ENCODE peak calls at places on chromosomes 16 and 17, in four cellular contexts. Y is HCT116, T is breast epithelium, J is stomach. P is an unnamed sample.

GRCh38 chr17:32912218-32912897 is 15.6 kb upstream of the TMEM98 start:
- DNase-seq in Y (no peak), T (peak), J (peak), P (no peak)

GRCh38 chr16:12123462-12123861 is 146.9 kb downstream of the SNX29 start:
- DNase-seq in Y (no peak), T (no peak), J (no peak), P (no peak)

GRCh38 chr17:9079461-9080103 is 58.3 kb downstream of the NTN1 start:
- DNase-seq in Y (no peak), T (no peak), J (no peak), P (no peak)

GRCh38 chr17:41773190-41773588 is 13.3 kb downstream of the JUP start:
- DNase-seq in Y (peak), T (peak), J (peak), P (no peak)

GRCh38 chr17:17890773-17891759 is 54.3 kb upstream of the SREBF1 start:
- DNase-seq in Y (peak), T (no peak), J (peak), P (no peak)

GRCh38 chr17:18184143-18185007 is 747 bp downstream of the ALKBH5 start:
- DNase-seq in Y (no peak), T (peak), J (peak), P (peak)

GRCh38 chr16:27639588-27640276 is 89.8 kb downstream of the KATNIP start:
- DNase-seq in Y (peak), T (no peak), J (no peak), P (no peak)

GRCh38 chr16:5604770-5605169 is 507.2 kb upstream of the EEF2KMT start:
- DNase-seq in Y (peak), T (no peak), J (no peak), P (no peak)

GRCh38 chr17:35605753-35606152 is 18.6 kb downstream of the AP2B1 start:
- DNase-seq in Y (no peak), T (no peak), J (no peak), P (no peak)

GRCh38 chr16:57023541-57024249 is 34.3 kb downstream of the NLRC5 start:
- DNase-seq in Y (no peak), T (no peak), J (no peak), P (no peak)

GRCh38 chr17:41326173-41327145 is 10.9 kb upstream of the KRTAP17-1 start:
- DNase-seq in Y (no peak), T (no peak), J (no peak), P (no peak)

GRCh38 chr17:1298616-1299015 is 19.2 kb downstream of the TRARG1 start:
- DNase-seq in Y (no peak), T (no peak), J (no peak), P (no peak)

GRCh38 chr17:35540589-35541404 is 3.3 kb upstream of the SLFN12L start:
- DNase-seq in Y (no peak), T (no peak), J (peak), P (no peak)

GRCh38 chr17:55237826-55238196 is 26.9 kb upstream of the HLF start:
- DNase-seq in Y (no peak), T (no peak), J (no peak), P (no peak)

GRCh38 chr16:16030449-16030848 is 81.0 kb downstream of the ABCC1 start:
- DNase-seq in Y (no peak), T (no peak), J (no peak), P (no peak)

GRCh38 chr16:56734429-56734828 is 4.5 kb downstream of the NUP93 start:
- DNase-seq in Y (no peak), T (no peak), J (no peak), P (no peak)

GRCh38 chr17:6823011-6823442 is 8.5 kb downstream of the TEKT1 start:
- DNase-seq in Y (no peak), T (no peak), J (no peak), P (no peak)

GRCh38 chr17:77314601-77315000 is 173.8 kb downstream of the SEC14L1 start:
- DNase-seq in Y (no peak), T (no peak), J (no peak), P (peak)

GRCh38 chr16:66026211-66026610 is 340.3 kb upstream of the CDH5 start:
- DNase-seq in Y (no peak), T (no peak), J (no peak), P (peak)

GRCh38 chr17:45775576-45776011 is 8.5 kb upstream of the CRHR1 start:
- DNase-seq in Y (no peak), T (no peak), J (peak), P (no peak)

GRCh38 chr16:88649924-88650748 is 717 bp downstream of the CYBA start:
- DNase-seq in Y (no peak), T (no peak), J (peak), P (no peak)

GRCh38 chr17:8048736-8049135 is 9.9 kb downstream of the ALOX15B start:
- DNase-seq in Y (no peak), T (peak), J (no peak), P (no peak)

GRCh38 chr16:86222965-86223551 is 287.3 kb upstream of the FOXF1 start:
- DNase-seq in Y (no peak), T (no peak), J (peak), P (no peak)

GRCh38 chr17:20791626-20792025 is 212.1 kb downstream of the CDRT15L2 start:
- DNase-seq in Y (no peak), T (no peak), J (no peak), P (no peak)

GRCh38 chr17:81865733-81866439 is 5.3 kb downstream of the ARHGDIA start:
- DNase-seq in Y (no peak), T (no peak), J (peak), P (no peak)

GRCh38 chr17:47204722-47205418 is 4.3 kb upstream of the MYL4 start:
- DNase-seq in Y (no peak), T (no peak), J (no peak), P (no peak)

GRCh38 chr16:88566158-88566557 is 4.0 kb upstream of the ZC3H18 start:
- DNase-seq in Y (peak), T (no peak), J (no peak), P (no peak)

GRCh38 chr17:45021607-45022287 is 29.7 kb downstream of the DCAKD start:
- DNase-seq in Y (no peak), T (peak), J (peak), P (no peak)

GRCh38 chr16:71852146-71852545 is 6.4 kb downstream of the ATXN1L start:
- DNase-seq in Y (no peak), T (no peak), J (no peak), P (no peak)
- TF ChIP-seq POLR2AphosphoS5 in Y (no peak), T (no peak), J (no peak), P (no peak)

DNA sequence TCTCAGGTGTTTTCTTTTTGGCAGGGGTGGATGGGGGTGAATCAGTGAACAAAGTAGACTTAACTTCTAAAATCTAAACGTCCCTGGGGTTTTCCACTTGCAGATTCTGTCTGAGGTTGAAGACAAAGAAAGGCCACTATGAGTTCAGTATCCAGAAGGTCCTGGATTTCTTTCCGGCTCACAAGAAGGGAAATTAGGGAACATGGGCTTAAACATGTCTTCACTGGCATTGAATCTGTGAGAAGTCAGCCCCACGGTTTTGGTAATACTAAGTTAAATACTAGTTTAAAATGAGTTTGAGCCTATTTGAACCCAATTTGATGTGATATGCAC is 67.8 kb downstream of the CMC2 start:
- DNase-seq in Y (no peak), T (no peak), J (no peak), P (no peak)
- H3K4me3 ChIP-seq in Y (no peak), T (no peak), J (no peak), P (no peak)

GRCh38 chr16:67543036-67543435 is 14.4 kb downstream of the RIPOR1 start:
- DNase-seq in Y (no peak), T (no peak), J (no peak), P (no peak)

GRCh38 chr16:67545665-67546024 is 16.7 kb upstream of the CTCF start:
- DNase-seq in Y (no peak), T (no peak), J (no peak), P (no peak)

GRCh38 chr16:67543582-67543981 is 15.0 kb downstream of the RIPOR1 start:
- DNase-seq in Y (no peak), T (no peak), J (no peak), P (no peak)

GRCh38 chr16:67544844-67545664 is 16.4 kb downstream of the RIPOR1 start:
- DNase-seq in Y (no peak), T (no peak), J (no peak), P (no peak)

DNA sequence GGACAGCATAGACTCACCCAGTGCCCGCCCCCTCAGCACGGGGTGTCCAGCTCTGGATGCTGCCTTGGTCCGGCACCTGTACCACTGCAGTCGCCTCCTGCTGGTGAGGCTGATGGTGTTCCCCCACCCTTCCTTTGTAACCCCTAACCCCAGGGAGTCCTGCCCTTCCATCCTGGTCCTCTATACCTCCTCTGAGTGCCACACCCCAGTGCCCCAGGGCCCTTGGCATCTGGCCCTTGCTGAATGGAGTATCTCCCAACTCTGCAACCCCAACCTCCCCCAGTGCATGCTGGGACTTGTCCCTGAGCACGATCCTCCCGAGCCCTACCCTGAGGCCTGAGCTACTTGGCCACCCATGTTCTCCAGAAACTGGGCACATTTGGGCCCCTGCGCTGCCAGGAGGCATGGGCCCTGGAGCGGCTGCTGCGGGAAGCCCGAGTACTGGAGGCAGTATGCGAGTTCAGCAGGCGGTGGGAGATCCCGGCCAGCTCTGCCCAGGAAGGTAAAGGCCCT is 15.8 kb downstream of the RIPOR1 start:
- DNase-seq in Y (no peak), T (no peak), J (no peak), P (no peak)
- TF ChIP-seq CTCF in Y (no peak), T (no peak), J (no peak), P (no peak)

GRCh38 chr17:3641014-3641413 is 4.5 kb downstream of the CTNS start:
- DNase-seq in Y (no peak), T (no peak), J (no peak), P (no peak)

GRCh38 chr17:3639981-3640596 is 3.5 kb downstream of the CTNS start:
- DNase-seq in Y (no peak), T (no peak), J (peak), P (no peak)

GRCh38 chr17:3636154-3636907 is at the start of the genes CTNS and SHPK:
- DNase-seq in Y (peak), T (peak), J (peak), P (peak)

GRCh38 chr17:3636908-3637373 is 381 bp downstream of the CTNS start:
- DNase-seq in Y (no peak), T (no peak), J (no peak), P (no peak)

DNA sequence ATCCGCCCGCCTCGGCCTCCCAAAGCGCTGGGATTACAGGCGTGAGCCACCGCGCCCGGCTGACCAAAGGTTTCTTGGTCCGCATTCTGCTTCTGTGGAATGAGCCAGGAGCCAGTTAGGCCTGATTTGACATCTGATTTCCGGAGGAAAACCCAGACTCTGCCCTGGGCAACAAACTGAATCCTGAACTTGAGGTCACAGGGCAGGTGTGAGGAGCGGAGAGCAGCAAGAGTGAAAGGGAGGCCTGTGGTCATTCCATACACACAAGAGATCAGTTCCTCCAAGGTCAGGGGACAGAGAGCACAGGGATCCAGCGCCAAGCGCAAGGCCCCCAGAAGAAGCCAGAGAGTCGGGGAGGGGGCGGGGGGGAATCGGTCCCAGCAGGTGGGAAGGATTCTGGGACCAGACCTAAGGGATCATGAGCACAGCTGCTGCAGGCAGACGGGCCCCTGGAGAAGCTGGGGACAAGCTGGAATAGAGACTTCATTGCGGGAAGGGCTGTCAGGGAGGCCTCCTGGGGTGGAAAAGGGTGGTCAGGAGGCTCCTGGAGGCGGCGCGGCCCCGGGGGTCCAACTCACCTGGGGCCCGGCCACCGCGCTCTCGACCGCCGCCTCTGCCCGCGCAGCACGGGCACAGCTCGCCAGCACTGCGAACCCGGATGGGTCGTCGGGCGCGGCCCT is 436 bp downstream of the SHPK start:
- DNase-seq in Y (no peak), T (no peak), J (no peak), P (no peak)
- TF ChIP-seq POLR2AphosphoS5 in Y (no peak), T (no peak), J (no peak), P (no peak)

GRCh38 chr16:29674188-29674587 is 4.8 kb upstream of the QPRT start:
- DNase-seq in Y (no peak), T (no peak), J (no peak), P (no peak)

GRCh38 chr16:29675811-29676643 is 3.0 kb upstream of the QPRT start:
- DNase-seq in Y (peak), T (no peak), J (no peak), P (no peak)

GRCh38 chr16:29676989-29677388 is 2.0 kb upstream of the QPRT start:
- DNase-seq in Y (no peak), T (no peak), J (no peak), P (no peak)

GRCh38 chr16:29680180-29680598 is 1.2 kb downstream of the QPRT start:
- DNase-seq in Y (no peak), T (no peak), J (no peak), P (no peak)

DNA sequence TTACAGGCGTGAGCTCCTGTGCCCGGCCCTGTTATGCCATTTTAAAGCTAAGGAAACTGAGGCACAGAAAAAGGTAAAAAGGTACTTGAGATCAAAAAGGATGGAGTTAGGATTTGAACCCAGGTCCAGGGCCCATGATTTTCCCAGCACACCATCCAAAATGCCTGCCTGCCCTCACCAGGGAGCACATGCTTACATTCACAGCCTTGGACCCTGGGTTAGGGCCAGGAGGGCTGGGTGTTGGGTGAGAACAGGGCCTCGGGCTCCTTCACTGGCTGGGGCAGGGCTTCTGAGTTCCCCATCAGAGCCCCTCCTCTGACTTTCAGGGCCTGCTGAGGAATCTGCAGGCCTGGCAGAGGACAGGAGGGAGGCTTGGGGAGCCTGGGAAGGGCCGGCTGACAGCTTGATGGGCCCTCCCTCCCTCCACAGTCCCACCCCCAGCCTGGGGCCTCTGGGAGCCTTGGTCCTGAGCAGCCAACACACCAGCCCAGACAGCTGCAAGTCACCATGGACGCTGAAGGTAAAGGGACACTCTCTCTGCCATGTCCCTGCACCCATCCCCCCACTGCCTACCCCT is at the start of gene QPRT:
- DNase-seq in Y (no peak), T (no peak), J (no peak), P (no peak)
- H3K4me3 ChIP-seq in Y (no peak), T (peak), J (peak), P (peak)

P was measured in suprapubic skin.